ENCODE peak calls at places on chromosomes 13 and 19, in ten cellular contexts. S, Q, A, E, F, P, R, J, U and C are unnamed samples.

GRCh38 chr19:17654993-17655392 is 33.2 kb downstream of the UNC13A start:
- DNase-seq in S (no peak), Q (no peak), A (no peak), E (no peak), F (no peak), P (no peak), R (no peak), J (no peak), U (peak), C (no peak)

GRCh38 chr13:30752991-30753616 is 17.8 kb downstream of the ALOX5AP start:
- DNase-seq in S (no peak), Q (no peak), A (no peak), E (no peak), F (no peak), P (no peak), R (no peak), J (no peak), U (no peak), C (no peak)

GRCh38 chr13:26386026-26386425 is 132.1 kb downstream of the CDK8 start:
- DNase-seq in S (no peak), Q (peak), A (no peak), E (no peak), F (no peak), P (no peak), R (no peak), J (no peak), U (no peak), C (no peak)

GRCh38 chr19:29666634-29667389 is 1.6 kb downstream of the PLEKHF1 start:
- DNase-seq in S (no peak), Q (no peak), A (peak), E (peak), F (no peak), P (no peak), R (no peak), J (no peak), U (peak), C (no peak)

GRCh38 chr19:7415857-7416371 is 67.2 kb downstream of the ARHGEF18 start:
- DNase-seq in S (no peak), Q (no peak), A (no peak), E (no peak), F (no peak), P (no peak), R (no peak), J (no peak), U (no peak), C (no peak)

GRCh38 chr13:38348890-38349289 is 761 bp upstream of the UFM1 start:
- DNase-seq in S (no peak), Q (no peak), A (no peak), E (no peak), F (no peak), P (no peak), R (no peak), J (no peak), U (peak), C (peak)

GRCh38 chr13:87331178-87331577 is 340.0 kb upstream of the SLITRK5 start:
- DNase-seq in S (no peak), Q (peak), A (peak), E (peak), F (no peak), P (no peak), R (no peak), J (no peak), U (no peak), C (no peak)

GRCh38 chr13:38381840-38382239 is 32.2 kb downstream of the UFM1 start:
- DNase-seq in S (no peak), Q (no peak), A (peak), E (no peak), F (no peak), P (no peak), R (no peak), J (no peak), U (no peak), C (no peak)

GRCh38 chr13:43261018-43261417 is 237.6 kb downstream of the DNAJC15 start:
- DNase-seq in S (no peak), Q (no peak), A (peak), E (no peak), F (no peak), P (no peak), R (no peak), J (no peak), U (no peak), C (no peak)